ENCODE peak calls at places on chromosomes 1 and 21, in ten cellular contexts. One of them, this sample, is unnamed.

GRCh38 chr1:151908228-151908691 is 1.1 kb downstream of the THEM4 start:
- DNase-seq in cardiac muscle cell: peak
- DNase-seq in Calu3: no peak
- DNase-seq in neural crest cell: no peak
- DNase-seq in fibroblast of lung: peak
- DNase-seq in SK-N-SH: no peak
- DNase-seq in endothelial cell: no peak
- DNase-seq in RWPE1: no peak
- DNase-seq in lower lobe of right lung: no peak
- DNase-seq in fibroblast of mammary gland: peak
- DNase-seq in this sample: no peak

GRCh38 chr1:94048413-94049164 is 72.4 kb downstream of the ABCA4 start:
- DNase-seq in cardiac muscle cell: peak
- DNase-seq in Calu3: no peak
- DNase-seq in neural crest cell: no peak
- DNase-seq in fibroblast of lung: peak
- DNase-seq in SK-N-SH: no peak
- DNase-seq in endothelial cell: no peak
- DNase-seq in RWPE1: no peak
- DNase-seq in lower lobe of right lung: no peak
- DNase-seq in fibroblast of mammary gland: no peak
- DNase-seq in this sample: no peak

GRCh38 chr1:181159451-181160151 is 71.1 kb downstream of the IER5 start:
- DNase-seq in cardiac muscle cell: peak
- DNase-seq in Calu3: peak
- DNase-seq in neural crest cell: no peak
- DNase-seq in fibroblast of lung: peak
- DNase-seq in SK-N-SH: no peak
- DNase-seq in endothelial cell: no peak
- DNase-seq in RWPE1: peak
- DNase-seq in lower lobe of right lung: no peak
- DNase-seq in fibroblast of mammary gland: no peak
- DNase-seq in this sample: no peak

GRCh38 chr1:78619029-78619428 is 1.2 kb upstream of the IFI44L start:
- DNase-seq in cardiac muscle cell: no peak
- DNase-seq in Calu3: no peak
- DNase-seq in neural crest cell: no peak
- DNase-seq in fibroblast of lung: no peak
- DNase-seq in SK-N-SH: no peak
- DNase-seq in endothelial cell: no peak
- DNase-seq in RWPE1: no peak
- DNase-seq in lower lobe of right lung: no peak
- DNase-seq in fibroblast of mammary gland: no peak
- DNase-seq in this sample: no peak

GRCh38 chr1:55957233-55957632 is 622.1 kb downstream of the PLPP3 start:
- DNase-seq in cardiac muscle cell: peak
- DNase-seq in Calu3: no peak
- DNase-seq in neural crest cell: no peak
- DNase-seq in fibroblast of lung: no peak
- DNase-seq in SK-N-SH: no peak
- DNase-seq in endothelial cell: no peak
- DNase-seq in RWPE1: no peak
- DNase-seq in lower lobe of right lung: no peak
- DNase-seq in fibroblast of mammary gland: no peak
- DNase-seq in this sample: no peak

GRCh38 chr1:205091043-205091740 is 6.9 kb upstream of the TMEM81 start:
- DNase-seq in cardiac muscle cell: peak
- DNase-seq in Calu3: no peak
- DNase-seq in neural crest cell: no peak
- DNase-seq in fibroblast of lung: no peak
- DNase-seq in SK-N-SH: peak
- DNase-seq in endothelial cell: no peak
- DNase-seq in RWPE1: no peak
- DNase-seq in lower lobe of right lung: no peak
- DNase-seq in fibroblast of mammary gland: peak
- DNase-seq in this sample: peak

GRCh38 chr21:15015622-15016471 is 49.0 kb downstream of the NRIP1 start:
- DNase-seq in cardiac muscle cell: peak
- DNase-seq in Calu3: no peak
- DNase-seq in neural crest cell: no peak
- DNase-seq in fibroblast of lung: peak
- DNase-seq in SK-N-SH: no peak
- DNase-seq in endothelial cell: no peak
- DNase-seq in RWPE1: peak
- DNase-seq in lower lobe of right lung: no peak
- DNase-seq in fibroblast of mammary gland: peak
- DNase-seq in this sample: peak

GRCh38 chr1:229420765-229421164 is 13.1 kb downstream of the ACTA1 start:
- DNase-seq in cardiac muscle cell: no peak
- DNase-seq in Calu3: peak
- DNase-seq in neural crest cell: no peak
- DNase-seq in fibroblast of lung: no peak
- DNase-seq in SK-N-SH: no peak
- DNase-seq in endothelial cell: no peak
- DNase-seq in RWPE1: no peak
- DNase-seq in lower lobe of right lung: no peak
- DNase-seq in fibroblast of mammary gland: no peak
- DNase-seq in this sample: no peak

GRCh38 chr1:195590649-195591048 is 1017.6 kb downstream of the KCNT2 start:
- DNase-seq in cardiac muscle cell: no peak
- DNase-seq in Calu3: no peak
- DNase-seq in neural crest cell: no peak
- DNase-seq in fibroblast of lung: peak
- DNase-seq in SK-N-SH: no peak
- DNase-seq in endothelial cell: no peak
- DNase-seq in RWPE1: no peak
- DNase-seq in lower lobe of right lung: no peak
- DNase-seq in fibroblast of mammary gland: no peak
- DNase-seq in this sample: no peak

GRCh38 chr1:15406911-15407559 is 2.7 kb upstream of the EFHD2 start:
- DNase-seq in cardiac muscle cell: peak
- DNase-seq in Calu3: no peak
- DNase-seq in neural crest cell: no peak
- DNase-seq in fibroblast of lung: peak
- DNase-seq in SK-N-SH: no peak
- DNase-seq in endothelial cell: no peak
- DNase-seq in RWPE1: no peak
- DNase-seq in lower lobe of right lung: no peak
- DNase-seq in fibroblast of mammary gland: peak
- DNase-seq in this sample: peak

GRCh38 chr1:226061793-226062557 is 541 bp upstream of the H3-3A start:
- DNase-seq in cardiac muscle cell: peak
- DNase-seq in Calu3: peak
- DNase-seq in neural crest cell: peak
- DNase-seq in fibroblast of lung: peak
- DNase-seq in SK-N-SH: peak
- DNase-seq in endothelial cell: peak
- DNase-seq in RWPE1: peak
- DNase-seq in lower lobe of right lung: peak
- DNase-seq in fibroblast of mammary gland: peak
- DNase-seq in this sample: peak

GRCh38 chr1:208225954-208226937 is 17.9 kb downstream of the PLXNA2 start:
- DNase-seq in cardiac muscle cell: peak
- DNase-seq in Calu3: no peak
- DNase-seq in neural crest cell: no peak
- DNase-seq in fibroblast of lung: no peak
- DNase-seq in SK-N-SH: no peak
- DNase-seq in endothelial cell: no peak
- DNase-seq in RWPE1: no peak
- DNase-seq in lower lobe of right lung: no peak
- DNase-seq in fibroblast of mammary gland: no peak
- DNase-seq in this sample: no peak

GRCh38 chr1:15031251-15031930 is 122.2 kb upstream of the TMEM51 start:
- DNase-seq in cardiac muscle cell: no peak
- DNase-seq in Calu3: no peak
- DNase-seq in neural crest cell: no peak
- DNase-seq in fibroblast of lung: peak
- DNase-seq in SK-N-SH: no peak
- DNase-seq in endothelial cell: no peak
- DNase-seq in RWPE1: no peak
- DNase-seq in lower lobe of right lung: no peak
- DNase-seq in fibroblast of mammary gland: peak
- DNase-seq in this sample: no peak

GRCh38 chr21:36478207-36478701 is 1.7 kb downstream of the CLDN14 start:
- DNase-seq in cardiac muscle cell: peak
- DNase-seq in Calu3: peak
- DNase-seq in neural crest cell: no peak
- DNase-seq in fibroblast of lung: peak
- DNase-seq in SK-N-SH: no peak
- DNase-seq in endothelial cell: no peak
- DNase-seq in RWPE1: peak
- DNase-seq in lower lobe of right lung: no peak
- DNase-seq in fibroblast of mammary gland: peak
- DNase-seq in this sample: peak

GRCh38 chr1:8015809-8016165 is 10.3 kb downstream of the ERRFI1 start:
- DNase-seq in cardiac muscle cell: peak
- DNase-seq in Calu3: no peak
- DNase-seq in neural crest cell: no peak
- DNase-seq in fibroblast of lung: peak
- DNase-seq in SK-N-SH: no peak
- DNase-seq in endothelial cell: no peak
- DNase-seq in RWPE1: no peak
- DNase-seq in lower lobe of right lung: no peak
- DNase-seq in fibroblast of mammary gland: peak
- DNase-seq in this sample: no peak

GRCh38 chr21:44894687-44895302 is 21.3 kb upstream of the PTTG1IP start:
- DNase-seq in cardiac muscle cell: no peak
- DNase-seq in Calu3: no peak
- DNase-seq in neural crest cell: no peak
- DNase-seq in fibroblast of lung: no peak
- DNase-seq in SK-N-SH: no peak
- DNase-seq in endothelial cell: no peak
- DNase-seq in RWPE1: no peak
- DNase-seq in lower lobe of right lung: peak
- DNase-seq in fibroblast of mammary gland: no peak
- DNase-seq in this sample: no peak

GRCh38 chr1:54774820-54775498 is 10.6 kb upstream of the PARS2 start:
- DNase-seq in cardiac muscle cell: peak
- DNase-seq in Calu3: no peak
- DNase-seq in neural crest cell: peak
- DNase-seq in fibroblast of lung: peak
- DNase-seq in SK-N-SH: peak
- DNase-seq in endothelial cell: peak
- DNase-seq in RWPE1: peak
- DNase-seq in lower lobe of right lung: no peak
- DNase-seq in fibroblast of mammary gland: peak
- DNase-seq in this sample: no peak

GRCh38 chr1:19374402-19374801 is 62.3 kb downstream of the SLC66A1 start:
- DNase-seq in cardiac muscle cell: no peak
- DNase-seq in Calu3: no peak
- DNase-seq in neural crest cell: peak
- DNase-seq in fibroblast of lung: no peak
- DNase-seq in SK-N-SH: no peak
- DNase-seq in endothelial cell: peak
- DNase-seq in RWPE1: no peak
- DNase-seq in lower lobe of right lung: no peak
- DNase-seq in fibroblast of mammary gland: no peak
- DNase-seq in this sample: no peak

DNA sequence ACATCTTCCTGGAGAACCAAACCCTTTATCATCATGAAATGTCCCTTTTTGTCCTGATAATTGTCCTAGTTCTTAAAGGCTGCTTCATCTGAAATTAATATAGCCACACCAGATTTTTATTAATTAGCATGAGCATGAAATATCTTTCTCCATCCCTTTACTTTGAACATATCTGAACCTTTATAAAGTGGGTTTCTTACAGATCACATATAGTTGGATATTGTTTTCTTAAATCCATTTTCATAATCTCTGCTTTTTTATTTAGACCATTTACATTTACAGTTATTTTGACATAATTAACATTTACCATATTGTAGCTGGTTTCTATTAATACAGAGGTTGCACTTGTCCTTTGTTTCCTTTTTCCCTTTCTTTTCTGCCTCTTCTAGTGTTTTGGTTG is 17.2 kb downstream of the SHCBP1L start:
- DNase-seq in cardiac muscle cell: no peak
- DNase-seq in Calu3: no peak
- DNase-seq in neural crest cell: no peak
- DNase-seq in fibroblast of lung: no peak
- DNase-seq in SK-N-SH: no peak
- DNase-seq in endothelial cell: no peak
- DNase-seq in RWPE1: no peak
- DNase-seq in lower lobe of right lung: no peak
- DNase-seq in fibroblast of mammary gland: no peak
- DNase-seq in this sample: no peak
- TF ChIP-seq CTCF in cardiac muscle cell: no peak
- TF ChIP-seq CTCF in Calu3: no peak
- TF ChIP-seq CTCF in neural crest cell: no peak
- TF ChIP-seq CTCF in fibroblast of lung: no peak
- TF ChIP-seq CTCF in SK-N-SH: no peak
- TF ChIP-seq CTCF in endothelial cell: no peak
- TF ChIP-seq CTCF in RWPE1: no peak
- TF ChIP-seq CTCF in lower lobe of right lung: no peak
- TF ChIP-seq CTCF in fibroblast of mammary gland: no peak
- TF ChIP-seq CTCF in this sample: no peak

GRCh38 chr1:199101139-199101538 is 462.3 kb downstream of the PTPRC start:
- DNase-seq in cardiac muscle cell: no peak
- DNase-seq in Calu3: no peak
- DNase-seq in neural crest cell: no peak
- DNase-seq in fibroblast of lung: no peak
- DNase-seq in SK-N-SH: no peak
- DNase-seq in endothelial cell: no peak
- DNase-seq in RWPE1: no peak
- DNase-seq in lower lobe of right lung: no peak
- DNase-seq in fibroblast of mammary gland: no peak
- DNase-seq in this sample: no peak
- TF ChIP-seq CTCF in cardiac muscle cell: no peak
- TF ChIP-seq CTCF in Calu3: no peak
- TF ChIP-seq CTCF in neural crest cell: no peak
- TF ChIP-seq CTCF in fibroblast of lung: no peak
- TF ChIP-seq CTCF in SK-N-SH: no peak
- TF ChIP-seq CTCF in endothelial cell: no peak
- TF ChIP-seq CTCF in RWPE1: no peak
- TF ChIP-seq CTCF in lower lobe of right lung: no peak
- TF ChIP-seq CTCF in fibroblast of mammary gland: no peak
- TF ChIP-seq CTCF in this sample: no peak

GRCh38 chr1:201772178-201772577 is 56.8 kb upstream of the IPO9 start:
- DNase-seq in cardiac muscle cell: no peak
- DNase-seq in Calu3: no peak
- DNase-seq in neural crest cell: no peak
- DNase-seq in fibroblast of lung: peak
- DNase-seq in SK-N-SH: no peak
- DNase-seq in endothelial cell: no peak
- DNase-seq in RWPE1: no peak
- DNase-seq in lower lobe of right lung: no peak
- DNase-seq in fibroblast of mammary gland: no peak
- DNase-seq in this sample: no peak
- TF ChIP-seq CTCF in cardiac muscle cell: no peak
- TF ChIP-seq CTCF in Calu3: no peak
- TF ChIP-seq CTCF in neural crest cell: no peak
- TF ChIP-seq CTCF in fibroblast of lung: no peak
- TF ChIP-seq CTCF in SK-N-SH: no peak
- TF ChIP-seq CTCF in endothelial cell: no peak
- TF ChIP-seq CTCF in RWPE1: no peak
- TF ChIP-seq CTCF in lower lobe of right lung: no peak
- TF ChIP-seq CTCF in fibroblast of mammary gland: no peak
- TF ChIP-seq CTCF in this sample: no peak

DNA sequence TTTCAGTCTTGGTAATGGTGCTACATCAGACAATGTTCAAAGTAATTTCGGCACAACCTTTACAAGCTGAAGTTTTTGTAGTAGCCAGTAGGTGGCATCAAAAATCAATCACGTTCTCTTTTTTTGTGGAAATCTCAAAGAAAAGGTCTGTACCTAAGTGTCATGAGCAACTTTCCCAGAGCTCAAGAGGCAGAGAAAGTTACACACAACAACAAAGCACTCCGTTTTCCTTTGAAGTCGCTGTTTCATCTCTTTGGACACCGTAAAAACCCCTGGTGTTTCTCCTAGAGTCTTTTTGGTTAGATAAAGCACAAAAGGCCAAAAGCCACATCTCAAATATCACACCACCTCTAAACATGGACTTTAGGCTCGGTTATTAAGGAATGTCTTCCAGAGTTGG is 131.6 kb downstream of the LHX8 start:
- DNase-seq in cardiac muscle cell: peak
- DNase-seq in Calu3: peak
- DNase-seq in neural crest cell: peak
- DNase-seq in fibroblast of lung: peak
- DNase-seq in SK-N-SH: peak
- DNase-seq in endothelial cell: peak
- DNase-seq in RWPE1: peak
- DNase-seq in lower lobe of right lung: no peak
- DNase-seq in fibroblast of mammary gland: peak
- DNase-seq in this sample: peak
- TF ChIP-seq CTCF in cardiac muscle cell: peak
- TF ChIP-seq CTCF in Calu3: no peak
- TF ChIP-seq CTCF in neural crest cell: peak
- TF ChIP-seq CTCF in fibroblast of lung: peak
- TF ChIP-seq CTCF in SK-N-SH: peak
- TF ChIP-seq CTCF in endothelial cell: peak
- TF ChIP-seq CTCF in RWPE1: peak
- TF ChIP-seq CTCF in lower lobe of right lung: peak
- TF ChIP-seq CTCF in fibroblast of mammary gland: peak
- TF ChIP-seq CTCF in this sample: peak